ENCODE peak calls at places on chromosomes 11 and 22, in ten cellular contexts. X is esophagus muscularis mucosa, G is SK-N-SH, K is heart right ventricle, L is epithelial cell of esophagus, V is stomach, W is AG09309, B is fibroblast of mammary gland, R is mammary epithelial cell, Z is right lobe of liver. E is an unnamed sample.

GRCh38 chr11:70616938-70617674 is 218.8 kb downstream of the CTTN start:
- DNase-seq in X (no peak), G (no peak), K (no peak), L (no peak), V (no peak), W (no peak), B (no peak), R (no peak), Z (no peak), E (no peak)

GRCh38 chr11:57776101-57776511 is 14.5 kb downstream of the CTNND1 start:
- DNase-seq in X (no peak), G (no peak), K (no peak), L (no peak), V (no peak), W (no peak), B (no peak), R (no peak), Z (no peak), E (no peak)

GRCh38 chr11:6353367-6353987 is 33.2 kb upstream of the CAVIN3 start:
- DNase-seq in X (no peak), G (peak), K (no peak), L (peak), V (peak), W (no peak), B (peak), R (peak), Z (peak), E (no peak)

GRCh38 chr11:114083256-114084252 is 24.0 kb downstream of the ZBTB16 start:
- DNase-seq in X (no peak), G (no peak), K (no peak), L (no peak), V (no peak), W (no peak), B (no peak), R (no peak), Z (no peak), E (no peak)

GRCh38 chr11:19332476-19332875 is 91.7 kb upstream of the E2F8 start:
- DNase-seq in X (no peak), G (no peak), K (no peak), L (no peak), V (no peak), W (no peak), B (no peak), R (no peak), Z (no peak), E (no peak)

GRCh38 chr22:29693671-29694070 is 26.1 kb upstream of the CABP7 start:
- DNase-seq in X (no peak), G (no peak), K (no peak), L (no peak), V (no peak), W (no peak), B (peak), R (no peak), Z (no peak), E (no peak)

GRCh38 chr22:19875061-19875530 is 20.4 kb upstream of the GNB1L start:
- DNase-seq in X (no peak), G (no peak), K (no peak), L (no peak), V (no peak), W (no peak), B (no peak), R (no peak), Z (peak), E (peak)

GRCh38 chr11:66317766-66318575 is 1.1 kb upstream of the CD248 start:
- DNase-seq in X (no peak), G (peak), K (no peak), L (peak), V (peak), W (peak), B (peak), R (peak), Z (no peak), E (no peak)

GRCh38 chr11:50070389-50070788 is 37.7 kb downstream of the OR4C45 start:
- DNase-seq in X (peak), G (no peak), K (no peak), L (no peak), V (no peak), W (no peak), B (no peak), R (no peak), Z (no peak), E (no peak)

GRCh38 chr11:62546244-62546936 is at the start of gene AHNAK:
- DNase-seq in X (no peak), G (peak), K (peak), L (peak), V (peak), W (no peak), B (no peak), R (peak), Z (peak), E (peak)

GRCh38 chr22:50303515-50303847 is 4.0 kb downstream of the PLXNB2 start:
- DNase-seq in X (no peak), G (no peak), K (no peak), L (no peak), V (no peak), W (no peak), B (no peak), R (no peak), Z (no peak), E (no peak)

GRCh38 chr22:38080847-38081635 is 2.9 kb downstream of the SLC16A8 start:
- DNase-seq in X (no peak), G (peak), K (peak), L (peak), V (peak), W (no peak), B (peak), R (no peak), Z (peak), E (peak)

GRCh38 chr22:44703269-44703870 is 1.4 kb downstream of the PRR5 start:
- DNase-seq in X (no peak), G (no peak), K (no peak), L (no peak), V (no peak), W (no peak), B (no peak), R (no peak), Z (no peak), E (no peak)

GRCh38 chr22:44701187-44701586 is 817 bp upstream of the PRR5 start:
- DNase-seq in X (no peak), G (no peak), K (no peak), L (no peak), V (no peak), W (no peak), B (no peak), R (no peak), Z (no peak), E (no peak)

GRCh38 chr22:44704159-44705021 is 2.4 kb downstream of the PRR5 start:
- DNase-seq in X (no peak), G (no peak), K (no peak), L (no peak), V (no peak), W (no peak), B (no peak), R (no peak), Z (no peak), E (peak)

GRCh38 chr22:44701824-44702478 is at the start of gene PRR5:
- DNase-seq in X (no peak), G (peak), K (peak), L (peak), V (peak), W (peak), B (peak), R (peak), Z (peak), E (peak)

GRCh38 chr22:44702479-44703219 is 645 bp downstream of the PRR5 start:
- DNase-seq in X (no peak), G (peak), K (no peak), L (peak), V (peak), W (no peak), B (no peak), R (peak), Z (no peak), E (peak)
- TF ChIP-seq CTCF in X (no peak), G (no peak), K (no peak), L (no peak), V (no peak), W (peak), B (no peak), R (no peak), Z (no peak), E (peak)

DNA sequence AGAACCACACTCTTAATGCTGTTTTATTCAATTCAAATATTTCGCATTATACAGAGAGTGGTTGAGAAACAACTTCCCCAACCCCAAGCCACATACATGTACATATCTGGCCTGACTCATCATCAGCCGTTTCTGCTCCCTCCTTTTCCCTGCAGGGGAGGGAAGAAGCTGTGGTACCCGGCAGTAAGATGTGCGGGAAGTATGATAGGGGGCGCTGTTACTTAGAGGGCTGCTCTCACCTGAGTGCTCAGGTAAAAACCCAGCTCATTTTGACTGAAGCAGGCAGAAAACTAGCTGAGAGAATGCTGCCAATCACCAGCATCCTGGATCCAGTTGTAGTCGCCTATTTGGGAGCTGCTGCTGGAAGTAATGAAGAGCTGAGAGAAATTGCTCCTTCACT is 85.6 kb downstream of the NELL1 start:
- DNase-seq in X (no peak), G (peak), K (no peak), L (peak), V (no peak), W (no peak), B (no peak), R (peak), Z (no peak), E (no peak)
- TF ChIP-seq CTCF in X (no peak), G (no peak), K (no peak), L (no peak), V (no peak), W (no peak), B (no peak), R (no peak), Z (no peak), E (no peak)

GRCh38 chr11:59668950-59669610 is at the start of gene PATL1:
- DNase-seq in X (peak), G (peak), K (peak), L (peak), V (peak), W (peak), B (peak), R (peak), Z (peak), E (peak)
- TF ChIP-seq CTCF in X (no peak), G (no peak), K (no peak), L (no peak), V (no peak), W (peak), B (no peak), R (no peak), Z (no peak), E (no peak)

GRCh38 chr11:2209370-2209801 is 37.8 kb upstream of the TH start:
- DNase-seq in X (no peak), G (peak), K (no peak), L (no peak), V (no peak), W (no peak), B (no peak), R (no peak), Z (no peak), E (peak)

GRCh38 chr11:2209900-2210321 is 38.3 kb upstream of the TH start:
- DNase-seq in X (no peak), G (no peak), K (no peak), L (no peak), V (no peak), W (no peak), B (no peak), R (no peak), Z (no peak), E (peak)

GRCh38 chr11:2207212-2207611 is 35.6 kb upstream of the TH start:
- DNase-seq in X (no peak), G (no peak), K (no peak), L (no peak), V (peak), W (no peak), B (no peak), R (no peak), Z (no peak), E (peak)

GRCh38 chr11:2207773-2208621 is 36.4 kb upstream of the TH start:
- DNase-seq in X (no peak), G (peak), K (no peak), L (no peak), V (peak), W (no peak), B (no peak), R (peak), Z (no peak), E (peak)

GRCh38 chr11:2208691-2209369 is 37.2 kb upstream of the TH start:
- DNase-seq in X (no peak), G (peak), K (no peak), L (peak), V (peak), W (no peak), B (no peak), R (peak), Z (peak), E (peak)
- TF ChIP-seq CTCF in X (no peak), G (no peak), K (no peak), L (peak), V (peak), W (no peak), B (no peak), R (no peak), Z (no peak), E (peak)

GRCh38 chr11:73759520-73760065 is 1.3 kb downstream of the RAB6A start:
- DNase-seq in X (no peak), G (peak), K (no peak), L (no peak), V (no peak), W (no peak), B (peak), R (no peak), Z (no peak), E (no peak)

GRCh38 chr11:73760066-73760679 is 701 bp downstream of the RAB6A start:
- DNase-seq in X (no peak), G (peak), K (peak), L (no peak), V (peak), W (no peak), B (peak), R (peak), Z (peak), E (no peak)

GRCh38 chr11:73761403-73761945 is 600 bp upstream of the RAB6A start:
- DNase-seq in X (no peak), G (no peak), K (peak), L (peak), V (no peak), W (no peak), B (no peak), R (peak), Z (no peak), E (no peak)

GRCh38 chr11:73762732-73763131 is 1.9 kb upstream of the RAB6A start:
- DNase-seq in X (no peak), G (no peak), K (no peak), L (no peak), V (no peak), W (no peak), B (no peak), R (no peak), Z (no peak), E (no peak)

DNA sequence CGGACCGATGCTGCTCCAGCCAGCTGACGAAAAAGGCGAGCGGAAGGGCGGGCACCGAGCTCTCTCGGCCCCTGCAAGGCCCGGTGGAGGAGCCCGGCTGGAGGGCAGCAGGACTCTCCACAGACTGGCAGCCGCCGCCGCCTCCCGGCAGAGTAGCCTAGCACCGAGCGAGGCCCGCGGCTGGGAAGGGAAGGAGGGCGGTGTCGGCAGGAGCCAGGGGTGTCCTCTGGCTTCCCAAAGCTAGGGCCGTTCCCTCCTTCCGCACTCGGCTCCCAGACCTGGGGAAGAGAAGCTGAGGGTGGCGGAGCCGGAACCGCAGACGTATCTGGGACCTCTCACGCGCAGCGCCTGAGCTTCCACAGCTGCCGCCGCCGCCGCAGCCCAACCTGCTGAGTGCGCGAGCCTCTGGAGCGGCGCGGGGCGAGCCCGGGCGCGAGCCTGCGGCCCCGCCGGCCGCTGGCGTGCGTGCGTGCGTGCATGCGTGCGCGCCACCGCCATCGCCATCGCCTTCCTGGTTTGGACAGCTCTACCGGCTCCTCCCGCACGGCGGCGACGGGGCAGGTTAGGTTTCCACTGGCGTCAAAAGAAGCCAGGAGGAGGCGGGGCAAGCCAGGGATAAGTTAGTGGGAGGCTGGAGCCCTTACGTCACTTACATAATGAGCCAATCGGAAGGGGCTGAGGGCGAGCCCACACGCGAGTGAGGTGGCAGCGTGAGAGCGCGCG is at the start of gene RAB6A:
- DNase-seq in X (peak), G (peak), K (peak), L (peak), V (peak), W (peak), B (peak), R (peak), Z (peak), E (peak)
- TF ChIP-seq CTCF in X (no peak), G (peak), K (no peak), L (peak), V (no peak), W (peak), B (no peak), R (peak), Z (peak), E (peak)

DNA sequence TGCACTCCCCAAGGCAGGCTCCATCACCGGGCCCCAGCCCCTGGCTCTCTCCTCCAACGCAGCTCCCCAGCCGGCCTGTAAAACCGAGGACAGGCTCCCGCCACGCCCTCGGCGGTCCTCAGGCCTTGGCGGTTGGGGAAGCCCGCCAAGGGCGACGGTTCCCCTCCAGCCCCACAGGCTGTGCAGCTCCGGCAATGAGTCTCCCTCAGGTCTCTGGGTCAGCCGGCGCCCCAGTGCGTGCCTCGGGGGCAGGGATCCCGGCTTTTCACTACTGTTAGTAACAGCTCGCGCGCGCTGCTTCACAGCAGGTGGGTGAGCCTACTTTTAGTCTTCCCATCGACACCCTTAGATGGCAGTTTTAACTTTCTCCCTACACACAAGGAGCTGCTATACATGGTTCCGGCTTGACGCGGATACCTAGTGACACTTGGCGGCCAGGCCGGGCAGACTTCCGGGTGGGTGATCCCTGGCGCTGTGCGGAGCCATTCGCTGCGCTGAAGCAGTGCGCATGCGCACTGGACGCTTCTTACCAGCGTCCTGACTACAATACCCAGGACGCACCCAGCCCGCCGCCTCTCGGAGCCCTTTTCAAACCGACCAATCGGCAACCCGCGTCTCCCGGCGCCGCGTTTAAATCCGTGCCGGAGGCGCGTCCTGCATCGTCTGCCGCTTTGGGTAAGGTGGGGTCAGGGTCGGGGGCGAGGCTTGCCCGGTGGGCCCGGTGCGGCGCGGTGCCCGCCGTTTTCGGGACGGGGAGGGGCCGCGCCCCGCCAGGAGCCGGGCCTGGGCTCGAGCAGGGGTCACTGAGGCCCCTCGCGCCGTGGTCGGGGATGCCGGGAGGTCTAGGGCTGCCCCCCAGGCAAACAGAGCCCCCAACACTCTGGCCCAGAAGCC is at the start of gene GTSE1:
- DNase-seq in X (peak), G (peak), K (peak), L (peak), V (peak), W (peak), B (peak), R (peak), Z (peak), E (peak)
- TF ChIP-seq CTCF in X (peak), G (peak), K (peak), L (peak), V (no peak), W (no peak), B (no peak), R (no peak), Z (peak), E (peak)

DNA sequence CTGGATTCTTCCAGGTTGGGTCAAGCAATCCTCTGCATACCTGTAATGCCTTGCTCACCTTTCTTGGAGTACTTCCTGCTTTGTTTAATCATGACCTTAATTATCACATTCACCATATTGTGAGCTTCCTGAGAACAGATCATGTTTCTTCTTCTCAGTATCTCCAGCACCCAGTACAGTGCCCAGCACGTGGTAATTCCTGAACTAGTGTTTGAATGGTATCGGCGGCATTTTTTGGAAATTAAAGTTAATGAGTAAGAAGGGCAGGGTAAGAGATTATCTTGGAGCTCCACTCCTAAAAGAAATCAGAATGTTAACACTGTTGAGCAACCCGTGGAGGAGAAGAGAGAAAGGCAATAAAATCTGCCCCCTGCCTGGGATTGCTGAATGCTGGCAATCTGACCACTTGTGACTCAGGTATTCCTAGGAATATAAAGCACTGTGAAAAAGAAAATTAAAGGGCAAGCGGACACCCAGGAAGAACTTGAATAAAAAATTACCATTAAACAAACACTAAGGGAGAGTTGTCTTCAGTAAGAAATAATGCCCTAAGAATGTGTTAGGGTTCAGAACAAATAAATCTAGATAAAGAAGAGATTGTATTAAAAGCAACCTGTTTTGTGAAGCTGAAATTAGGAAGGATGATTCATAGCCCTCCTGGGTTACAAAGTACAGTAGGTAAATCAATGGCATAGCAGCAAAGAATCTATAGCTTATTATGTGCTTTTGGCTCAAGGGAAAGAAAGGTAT is 92.9 kb downstream of the PDHX start:
- DNase-seq in X (no peak), G (no peak), K (no peak), L (peak), V (no peak), W (peak), B (peak), R (peak), Z (no peak), E (no peak)
- TF ChIP-seq CTCF in X (no peak), G (no peak), K (no peak), L (peak), V (no peak), W (no peak), B (no peak), R (no peak), Z (no peak), E (peak)

GRCh38 chr11:26134053-26134452 is 197.9 kb upstream of the ANO3 start:
- DNase-seq in X (no peak), G (no peak), K (no peak), L (no peak), V (no peak), W (no peak), B (no peak), R (no peak), Z (no peak), E (no peak)
- TF ChIP-seq CTCF in X (no peak), G (peak), K (no peak), L (no peak), V (no peak), W (no peak), B (no peak), R (no peak), Z (no peak), E (no peak)

E was measured in chondrocyte.